ENCODE peak calls at places on chromosomes 3 and 15, in ten cellular contexts. R, M, C, Z, X, A, Q, B, T and E are unnamed samples.

GRCh38 chr15:52163321-52164190 is 27.6 kb downstream of the GNB5 start:
- DNase-seq in R (no peak), M (no peak), C (no peak), Z (no peak), X (no peak), A (peak), Q (no peak), B (no peak), T (no peak), E (no peak)

GRCh38 chr15:64634020-64634419 is 141.4 kb downstream of the RBPMS2 start:
- DNase-seq in R (no peak), M (no peak), C (peak), Z (no peak), X (peak), A (no peak), Q (peak), B (no peak), T (no peak), E (no peak)

GRCh38 chr3:33218072-33218445 is 551 bp downstream of the SUSD5 start:
- DNase-seq in R (no peak), M (no peak), C (peak), Z (peak), X (no peak), A (no peak), Q (peak), B (no peak), T (no peak), E (no peak)

GRCh38 chr3:11258958-11259357 is 13.2 kb upstream of the ATG7 start:
- DNase-seq in R (no peak), M (no peak), C (no peak), Z (no peak), X (no peak), A (no peak), Q (no peak), B (no peak), T (no peak), E (no peak)

GRCh38 chr3:46466273-46466672 is 1.6 kb upstream of the LTF start:
- DNase-seq in R (no peak), M (no peak), C (no peak), Z (no peak), X (no peak), A (no peak), Q (no peak), B (no peak), T (no peak), E (no peak)

GRCh38 chr3:45607790-45608189 is 13.2 kb downstream of the LIMD1 start:
- DNase-seq in R (no peak), M (no peak), C (no peak), Z (peak), X (no peak), A (no peak), Q (peak), B (no peak), T (peak), E (no peak)

GRCh38 chr3:49553320-49553689 is 972 bp upstream of the BSN start:
- DNase-seq in R (peak), M (no peak), C (no peak), Z (peak), X (no peak), A (no peak), Q (no peak), B (no peak), T (peak), E (no peak)

GRCh38 chr3:141306276-141306675 is 62.0 kb upstream of the ZBTB38 start:
- DNase-seq in R (no peak), M (no peak), C (no peak), Z (peak), X (no peak), A (no peak), Q (no peak), B (no peak), T (peak), E (no peak)

GRCh38 chr3:155352900-155353490 is 59.5 kb upstream of the STRIT1 start:
- DNase-seq in R (peak), M (peak), C (no peak), Z (peak), X (peak), A (peak), Q (peak), B (no peak), T (peak), E (no peak)

GRCh38 chr15:49462242-49462641 is 39.2 kb downstream of the FGF7 start:
- DNase-seq in R (no peak), M (no peak), C (no peak), Z (peak), X (no peak), A (no peak), Q (no peak), B (no peak), T (no peak), E (no peak)

GRCh38 chr15:49464513-49464912 is 41.5 kb downstream of the FGF7 start:
- DNase-seq in R (no peak), M (no peak), C (no peak), Z (no peak), X (no peak), A (no peak), Q (no peak), B (no peak), T (no peak), E (no peak)

GRCh38 chr15:49456166-49456565 is 33.1 kb downstream of the FGF7 start:
- DNase-seq in R (no peak), M (no peak), C (no peak), Z (no peak), X (no peak), A (no peak), Q (no peak), B (no peak), T (no peak), E (no peak)

GRCh38 chr15:49458145-49458544 is 35.1 kb downstream of the FGF7 start:
- DNase-seq in R (no peak), M (no peak), C (no peak), Z (peak), X (no peak), A (no peak), Q (no peak), B (no peak), T (peak), E (no peak)

DNA sequence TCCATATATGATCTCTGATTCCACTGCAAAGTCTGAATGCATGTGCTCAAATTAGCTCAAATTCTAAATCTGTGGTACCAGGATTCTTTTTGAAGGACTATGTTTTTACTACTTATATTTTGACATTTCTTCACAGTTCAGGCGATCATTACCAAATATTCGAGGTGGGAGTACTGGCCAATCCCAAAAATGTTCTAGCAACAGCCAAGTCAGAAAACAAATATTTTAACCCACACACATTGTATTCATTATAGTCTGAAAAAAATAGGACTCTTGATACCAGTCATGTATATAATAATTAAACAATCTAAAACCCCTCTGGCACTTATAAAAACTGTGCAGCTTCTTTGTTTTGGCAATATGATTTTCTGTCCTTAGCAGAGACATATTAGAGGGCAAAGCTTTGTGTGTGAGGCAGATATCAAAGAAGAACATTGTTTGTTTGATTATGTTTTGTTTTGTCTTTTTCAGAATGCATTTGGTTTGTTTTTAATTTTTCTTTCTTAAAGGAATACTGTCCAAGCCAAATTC is 37.4 kb downstream of the FGF7 start:
- DNase-seq in R (no peak), M (no peak), C (no peak), Z (peak), X (no peak), A (no peak), Q (no peak), B (no peak), T (no peak), E (no peak)
- H3K4me2 ChIP-seq in R (no peak), M (no peak), C (no peak), Z (peak), X (no peak), A (no peak), Q (no peak), B (no peak), T (no peak), E (no peak)

GRCh38 chr3:42070089-42070885 is 20.9 kb upstream of the TRAK1 start:
- DNase-seq in R (peak), M (no peak), C (no peak), Z (peak), X (no peak), A (no peak), Q (no peak), B (no peak), T (peak), E (no peak)
- H3K27ac ChIP-seq in R (no peak), M (peak), C (no peak), Z (peak), X (no peak), A (no peak), Q (no peak), B (no peak), T (no peak), E (no peak)

GRCh38 chr3:175248832-175249231 is 389.7 kb downstream of the NAALADL2 start:
- DNase-seq in R (no peak), M (no peak), C (no peak), Z (no peak), X (no peak), A (no peak), Q (no peak), B (no peak), T (no peak), E (no peak)
- H3K4me3 ChIP-seq in R (no peak), M (no peak), C (no peak), Z (no peak), X (no peak), A (no peak), Q (no peak), B (no peak), T (no peak), E (no peak)

DNA sequence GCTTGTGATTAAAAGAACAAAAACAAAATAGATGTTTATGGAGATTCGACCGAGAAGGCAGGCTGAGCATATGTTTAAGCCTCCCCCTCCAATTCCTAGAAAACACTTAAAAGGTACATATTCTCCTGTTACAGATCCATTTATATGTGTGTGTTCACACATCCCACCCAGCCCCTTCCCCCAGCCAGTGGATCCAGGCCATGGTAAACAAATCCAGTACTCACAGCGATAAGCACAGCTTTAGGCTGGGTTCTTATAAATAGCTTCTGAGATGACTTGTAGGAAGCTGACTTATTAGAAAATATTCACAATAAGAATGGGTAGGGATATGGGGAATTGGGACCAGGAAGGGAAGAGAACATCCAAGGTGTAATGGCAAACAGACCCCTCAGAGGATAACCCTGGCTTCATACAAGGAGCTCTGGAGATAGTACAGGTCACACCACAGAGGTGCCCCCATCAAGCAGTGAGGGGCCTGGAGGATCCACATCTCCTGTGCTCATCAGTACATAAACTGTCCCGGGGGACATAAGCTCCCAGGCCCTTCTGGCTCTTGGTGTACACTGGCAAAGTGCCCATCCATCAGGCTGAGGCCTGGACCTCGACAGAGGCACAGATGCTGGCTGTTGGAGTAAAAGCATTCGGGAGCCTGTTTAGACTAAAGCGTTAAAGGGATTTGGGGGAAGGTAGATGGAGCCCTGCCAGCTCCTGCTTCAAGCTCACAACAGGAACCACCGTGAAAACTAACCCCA is 70.0 kb upstream of the UBE2E1 start:
- DNase-seq in R (no peak), M (no peak), C (no peak), Z (no peak), X (no peak), A (no peak), Q (no peak), B (no peak), T (no peak), E (no peak)
- H3K4me2 ChIP-seq in R (no peak), M (peak), C (no peak), Z (no peak), X (no peak), A (no peak), Q (no peak), B (no peak), T (no peak), E (peak)

DNA sequence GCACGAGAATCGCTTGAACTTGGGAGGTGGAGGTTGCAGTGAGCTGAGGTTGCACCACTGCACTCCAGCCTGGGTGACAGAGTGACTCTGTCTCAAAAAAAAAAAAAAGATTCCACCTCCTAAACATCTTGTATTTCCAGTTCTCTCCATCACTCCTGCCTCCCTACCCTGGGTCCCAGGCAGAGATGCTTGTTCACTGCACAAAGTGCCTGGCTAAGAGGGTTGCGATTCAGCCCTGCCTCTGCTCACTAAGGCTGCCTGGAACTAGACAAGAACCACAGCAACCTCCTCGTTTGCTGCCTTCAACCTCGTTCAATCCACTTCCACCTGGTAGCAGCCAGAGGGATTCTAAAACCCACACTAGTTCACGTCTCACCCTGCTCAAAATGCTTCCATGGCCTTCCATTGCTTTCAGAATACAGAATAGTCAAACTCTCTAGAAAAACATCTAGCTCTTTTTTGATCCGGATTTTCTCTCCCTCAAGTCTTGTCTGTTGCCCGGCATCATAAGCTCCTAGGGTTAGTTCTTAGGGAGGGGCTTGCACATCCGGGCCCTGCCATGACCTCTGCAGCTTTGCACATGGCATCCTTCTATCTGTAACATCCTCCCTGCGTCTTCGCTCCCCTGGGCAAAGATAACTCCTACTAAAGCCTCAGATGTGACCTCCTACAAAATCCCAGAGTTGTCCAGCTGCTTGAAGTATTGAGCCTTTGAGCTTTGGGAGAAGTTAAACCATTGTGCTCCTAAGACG is 1.0 kb upstream of the MCM2 start:
- DNase-seq in R (no peak), M (no peak), C (no peak), Z (no peak), X (no peak), A (peak), Q (no peak), B (no peak), T (no peak), E (no peak)
- H3K27ac ChIP-seq in R (no peak), M (peak), C (no peak), Z (no peak), X (peak), A (peak), Q (no peak), B (no peak), T (no peak), E (no peak)

GRCh38 chr3:125105116-125105515 is 49.3 kb upstream of the HEG1 start:
- DNase-seq in R (no peak), M (no peak), C (no peak), Z (no peak), X (no peak), A (no peak), Q (no peak), B (no peak), T (no peak), E (no peak)
- H3K4me3 ChIP-seq in R (no peak), M (no peak), C (no peak), Z (no peak), X (no peak), A (no peak), Q (no peak), B (no peak), T (no peak), E (no peak)

GRCh38 chr15:65869127-65869953 is at the start of gene RAB11A:
- DNase-seq in R (peak), M (peak), C (peak), Z (peak), X (peak), A (peak), Q (peak), B (peak), T (peak), E (peak)
- H3K4me2 ChIP-seq in R (peak), M (peak), C (peak), Z (peak), X (peak), A (peak), Q (peak), B (peak), T (peak), E (peak)